ENCODE peak calls at places on chromosomes 11 and 22, in five cellular contexts. B, L, A, M and C are unnamed samples.

GRCh38 chr22:23431337-23432072 is 148.6 kb downstream of the IGLL1 start:
- DNase-seq in B (no peak), L (no peak), A (no peak), M (no peak), C (no peak)

GRCh38 chr11:21556936-21557335 is 635.9 kb upstream of the ANO5 start:
- DNase-seq in B (no peak), L (no peak), A (no peak), M (peak; percentile 4), C (no peak)

GRCh38 chr11:17479284-17480214 is 2.9 kb upstream of the ABCC8 start:
- DNase-seq in B (no peak), L (no peak), A (no peak), M (peak; percentile 58), C (no peak)

GRCh38 chr11:10502770-10503169 is 38.2 kb downstream of the RNF141 start:
- DNase-seq in B (no peak), L (no peak), A (no peak), M (no peak), C (no peak)

GRCh38 chr11:118602331-118602730 is 5.1 kb upstream of the PHLDB1 start:
- DNase-seq in B (no peak), L (no peak), A (peak; percentile 79), M (no peak), C (peak; percentile 52)

GRCh38 chr22:50699754-50700386 is 27.2 kb downstream of the SHANK3 start:
- DNase-seq in B (no peak), L (no peak), A (peak; percentile 45), M (peak; percentile 13), C (peak; percentile 10)

GRCh38 chr22:50526849-50527801 is 1.7 kb upstream of the SCO2 start:
- DNase-seq in B (no peak), L (no peak), A (peak; percentile 87), M (peak; percentile 66), C (peak; percentile 65)

GRCh38 chr22:47188337-47189055 is 426.0 kb downstream of the TBC1D22A start:
- DNase-seq in B (no peak), L (no peak), A (no peak), M (no peak), C (no peak)

GRCh38 chr11:61162092-61162935 is 1.1 kb upstream of the VPS37C start:
- DNase-seq in B (no peak), L (peak; percentile 62), A (no peak), M (no peak), C (no peak)

GRCh38 chr11:116461789-116462188 is 311.0 kb downstream of the BUD13 start:
- DNase-seq in B (no peak), L (no peak), A (no peak), M (no peak), C (no peak)

GRCh38 chr11:72425053-72425980 is 9.0 kb downstream of the CLPB start:
- DNase-seq in B (no peak), L (no peak), A (no peak), M (no peak), C (no peak)

GRCh38 chr11:9941991-9942390 is 278.1 kb downstream of the SWAP70 start:
- DNase-seq in B (no peak), L (no peak), A (no peak), M (no peak), C (no peak)

GRCh38 chr11:1768141-1768469 is 4.4 kb upstream of the CTSD start:
- DNase-seq in B (no peak), L (no peak), A (no peak), M (no peak), C (no peak)

GRCh38 chr11:35363246-35364100 is 55.9 kb downstream of the SLC1A2 start:
- DNase-seq in B (no peak), L (no peak), A (peak; percentile 61), M (no peak), C (no peak)

GRCh38 chr11:19079643-19080440 is 19.3 kb upstream of the MRGPRX2 start:
- DNase-seq in B (peak; percentile 81), L (no peak), A (no peak), M (no peak), C (no peak)

GRCh38 chr22:29480512-29481264 is 670 bp downstream of the NEFH start:
- DNase-seq in B (peak; percentile 5), L (no peak), A (peak; percentile 64), M (peak; percentile 57), C (peak; percentile 16)

GRCh38 chr11:134101292-134101691 is 32.4 kb downstream of the JAM3 start:
- DNase-seq in B (no peak), L (no peak), A (no peak), M (no peak), C (no peak)

GRCh38 chr11:21654091-21654490 is 538.8 kb upstream of the ANO5 start:
- DNase-seq in B (no peak), L (no peak), A (no peak), M (no peak), C (no peak)

GRCh38 chr22:42608481-42609361 is 6.0 kb downstream of the POLDIP3 start:
- DNase-seq in B (peak; percentile 74), L (no peak), A (no peak), M (no peak), C (no peak)

GRCh38 chr11:804599-804964 is 449 bp downstream of the PIDD1 start:
- DNase-seq in B (no peak), L (no peak), A (no peak), M (no peak), C (no peak)

GRCh38 chr11:7168741-7168990 is 79.9 kb downstream of the RBMXL2 start:
- DNase-seq in B (no peak), L (no peak), A (no peak), M (no peak), C (no peak)

GRCh38 chr11:38481391-38481790 is 1883.4 kb upstream of the RAG2 start:
- DNase-seq in B (no peak), L (no peak), A (peak; percentile 34), M (no peak), C (no peak)

GRCh38 chr22:18078329-18079041 is 695 bp downstream of the PEX26 start:
- DNase-seq in B (no peak), L (no peak), A (peak; percentile 72), M (peak; percentile 38), C (no peak)

GRCh38 chr11:111422494-111423249 is 43.6 kb upstream of the POU2AF1 start:
- DNase-seq in B (no peak), L (peak; percentile 62), A (peak; percentile 70), M (peak; percentile 54), C (peak; percentile 32)

GRCh38 chr22:21104126-21104691 is 58.5 kb downstream of the LRRC74B start:
- DNase-seq in B (no peak), L (no peak), A (no peak), M (no peak), C (no peak)

GRCh38 chr11:6307879-6308278 is 12.4 kb downstream of the CAVIN3 start:
- DNase-seq in B (no peak), L (no peak), A (no peak), M (no peak), C (no peak)

GRCh38 chr11:95154514-95154913 is 64.9 kb downstream of the ENDOD1 start:
- DNase-seq in B (peak; percentile 63), L (peak; percentile 72), A (peak; percentile 56), M (peak; percentile 74), C (no peak)

GRCh38 chr11:99368579-99368978 is 347.8 kb downstream of the CNTN5 start:
- DNase-seq in B (peak; percentile 24), L (no peak), A (no peak), M (no peak), C (no peak)

GRCh38 chr11:1879342-1879940 is 12.3 kb downstream of the PRR33 start:
- DNase-seq in B (no peak), L (no peak), A (peak; percentile 46), M (no peak), C (peak; percentile 24)

GRCh38 chr11:77381749-77382693 is 80.5 kb upstream of the GDPD4 start:
- DNase-seq in B (no peak), L (peak; percentile 71), A (no peak), M (no peak), C (no peak)

GRCh38 chr11:2539761-2540520 is 95.1 kb downstream of the KCNQ1 start:
- DNase-seq in B (no peak), L (no peak), A (peak; percentile 35), M (peak; percentile 0), C (peak; percentile 11)

GRCh38 chr11:11611381-11611780 is 10.4 kb downstream of the GALNT18 start:
- DNase-seq in B (no peak), L (no peak), A (no peak), M (no peak), C (no peak)

GRCh38 chr22:39999144-39999757 is 4.5 kb downstream of the FAM83F start:
- DNase-seq in B (no peak), L (no peak), A (no peak), M (no peak), C (no peak)

GRCh38 chr22:25514436-25514835 is 50.0 kb upstream of the GRK3 start:
- DNase-seq in B (no peak), L (no peak), A (no peak), M (no peak), C (no peak)

GRCh38 chr11:19370100-19370861 is 129.5 kb upstream of the E2F8 start:
- DNase-seq in B (peak; percentile 15), L (no peak), A (peak; percentile 73), M (no peak), C (peak; percentile 45)

GRCh38 chr11:20374746-20375305 is 11.3 kb downstream of the HTATIP2 start:
- DNase-seq in B (no peak), L (no peak), A (no peak), M (no peak), C (no peak)

GRCh38 chr11:121964591-121964990 is 151.4 kb downstream of the BLID start:
- DNase-seq in B (no peak), L (no peak), A (no peak), M (peak; percentile 20), C (no peak)

GRCh38 chr11:70527046-70527395 is 128.7 kb downstream of the CTTN start:
- DNase-seq in B (no peak), L (no peak), A (peak; percentile 15), M (peak; percentile 11), C (no peak)

GRCh38 chr11:97965849-97966646 is 1054.7 kb upstream of the CNTN5 start:
- DNase-seq in B (peak; percentile 66), L (no peak), A (no peak), M (no peak), C (no peak)